ENCODE peak calls at places on chromosomes 2 and 18, in four cellular contexts. I is right cardiac atrium, D is lower lobe of right lung, V is esophagus squamous epithelium. X is an unnamed sample.

GRCh38 chr2:145724499-145724898 is 1204.6 kb upstream of the ZEB2 start:
- DNase-seq in I (no peak), D (no peak), V (no peak), X (no peak)

GRCh38 chr2:43542285-43542933 is 53.4 kb downstream of the THADA start:
- DNase-seq in I (no peak), D (no peak), V (no peak), X (no peak)

GRCh38 chr18:5294113-5294617 is 1.4 kb downstream of the ZBTB14 start:
- DNase-seq in I (no peak), D (peak), V (peak), X (peak)

GRCh38 chr2:137951606-137952005 is 12.7 kb upstream of the HNMT start:
- DNase-seq in I (no peak), D (no peak), V (no peak), X (no peak)

GRCh38 chr2:144452169-144453038 is 67.5 kb downstream of the ZEB2 start:
- DNase-seq in I (peak), D (no peak), V (no peak), X (no peak)

GRCh38 chr2:48452108-48452507 is 77.8 kb upstream of the STON1 start:
- DNase-seq in I (no peak), D (no peak), V (no peak), X (no peak)

GRCh38 chr18:52313213-52313612 is 26.8 kb upstream of the DCC start:
- DNase-seq in I (no peak), D (no peak), V (no peak), X (no peak)

GRCh38 chr2:194999771-195000170 is 657.3 kb upstream of the SLC39A10 start:
- DNase-seq in I (no peak), D (no peak), V (no peak), X (no peak)

GRCh38 chr2:220224711-220225519 is 597.5 kb downstream of the SLC4A3 start:
- DNase-seq in I (peak), D (no peak), V (no peak), X (no peak)

GRCh38 chr2:239594772-239595608 is 194.2 kb upstream of the HDAC4 start:
- DNase-seq in I (no peak), D (peak), V (no peak), X (peak)

GRCh38 chr18:987325-988186 is 82.9 kb downstream of the ADCYAP1 start:
- DNase-seq in I (no peak), D (no peak), V (no peak), X (no peak)

DNA sequence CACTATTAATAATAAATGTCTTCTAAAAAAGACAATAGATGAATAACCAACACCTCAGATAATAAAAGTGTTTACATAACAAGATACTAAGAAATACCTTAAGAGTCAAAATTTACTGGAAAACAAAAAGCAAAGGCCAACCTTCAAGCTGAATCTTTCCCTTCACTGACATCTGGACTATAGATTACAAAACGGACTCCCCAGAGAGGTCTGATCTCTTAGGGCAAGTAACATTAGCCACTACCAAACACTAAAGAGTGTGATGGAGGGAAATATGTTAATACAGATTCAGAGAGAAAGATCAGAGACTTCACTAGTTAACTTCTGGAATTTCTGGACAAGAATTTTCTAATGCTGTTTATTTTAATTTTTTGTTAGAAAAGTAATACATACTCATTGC is 13.9 kb downstream of the CLASP1 start:
- DNase-seq in I (no peak), D (no peak), V (no peak), X (no peak)
- H3K27ac ChIP-seq in I (no peak), D (no peak), V (no peak), X (no peak)

GRCh38 chr18:13485182-13485581 is 241.2 kb downstream of the FAM210A start:
- DNase-seq in I (no peak), D (no peak), V (no peak), X (no peak)
- H3K4me3 ChIP-seq in I (no peak), D (no peak), V (no peak), X (no peak)

DNA sequence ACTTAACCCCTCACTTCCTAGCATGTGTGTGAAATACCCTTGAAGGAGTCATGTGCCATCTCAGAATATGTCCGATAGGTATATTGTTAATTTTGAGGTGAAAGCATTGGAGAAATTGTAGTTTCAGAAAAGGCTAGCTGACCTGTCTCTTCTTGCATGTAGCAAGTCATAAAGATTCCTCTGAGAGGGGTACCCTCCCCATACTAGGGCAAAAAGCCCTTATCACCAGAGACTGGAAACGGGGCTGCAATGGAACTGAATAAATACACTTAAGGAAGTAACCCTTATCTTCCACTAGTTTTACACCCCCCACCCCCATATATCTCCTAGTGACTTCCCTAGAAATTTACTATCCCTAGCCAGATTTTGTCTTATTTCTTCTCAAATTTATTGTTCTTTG is 1.8 kb upstream of the SF3B6 start:
- DNase-seq in I (no peak), D (no peak), V (no peak), X (no peak)
- H3K27ac ChIP-seq in I (no peak), D (peak), V (peak), X (peak)

GRCh38 chr2:88880441-88880953 is 189.0 kb downstream of the RPIA start:
- DNase-seq in I (peak), D (no peak), V (no peak), X (no peak)
- H3K4me3 ChIP-seq in I (no peak), D (no peak), V (no peak), X (no peak)

GRCh38 chr18:8616026-8616401 is 6.8 kb downstream of the RAB12 start:
- DNase-seq in I (no peak), D (no peak), V (no peak), X (no peak)
- H3K27ac ChIP-seq in I (no peak), D (no peak), V (peak), X (no peak)